ENCODE peak calls at places on chromosome 20, in five cellular contexts. I is H9, Q is mesenchymal stem cell, V is trophoblast cell, B is H1. P is an unnamed sample.

GRCh38 chr20:63500902-63501817 is 2.3 kb upstream of the EEF1A2 start:
- DNase-seq in I (no peak), Q (no peak), V (no peak), B (peak), P (no peak)

GRCh38 chr20:57393321-57394086 is 2.3 kb downstream of the RBM38 start:
- DNase-seq in I (no peak), Q (no peak), V (peak), B (no peak), P (no peak)

GRCh38 chr20:47412073-47412472 is 55.6 kb upstream of the ZMYND8 start:
- DNase-seq in I (no peak), Q (no peak), V (no peak), B (no peak), P (no peak)

GRCh38 chr20:62571667-62572344 is 70.5 kb upstream of the SLCO4A1 start:
- DNase-seq in I (peak), Q (no peak), V (no peak), B (no peak), P (no peak)

GRCh38 chr20:1160496-1160895 is 24.3 kb downstream of the TMEM74B start:
- DNase-seq in I (no peak), Q (no peak), V (no peak), B (no peak), P (no peak)

GRCh38 chr20:47907031-47907670 is 121.9 kb upstream of the SULF2 start:
- DNase-seq in I (no peak), Q (no peak), V (no peak), B (no peak), P (no peak)

GRCh38 chr20:64091762-64092161 is 7.6 kb upstream of the LKAAEAR1 start:
- DNase-seq in I (peak), Q (no peak), V (no peak), B (no peak), P (no peak)

GRCh38 chr20:53805895-53806384 is 212.3 kb upstream of the ZNF217 start:
- DNase-seq in I (no peak), Q (peak), V (peak), B (no peak), P (no peak)

GRCh38 chr20:48380661-48381060 is 447.1 kb downstream of the PREX1 start:
- DNase-seq in I (no peak), Q (no peak), V (no peak), B (no peak), P (no peak)

GRCh38 chr20:32110173-32110704 is 725 bp downstream of the TM9SF4 start:
- DNase-seq in I (no peak), Q (no peak), V (no peak), B (no peak), P (no peak)

GRCh38 chr20:1402149-1402548 is 9.3 kb upstream of the FKBP1A start:
- DNase-seq in I (no peak), Q (peak), V (no peak), B (no peak), P (no peak)

GRCh38 chr20:61295726-61296628 is 43.9 kb downstream of the CDH4 start:
- DNase-seq in I (no peak), Q (no peak), V (no peak), B (peak), P (no peak)

GRCh38 chr20:12978613-12979495 is 29.9 kb upstream of the SPTLC3 start:
- DNase-seq in I (no peak), Q (no peak), V (no peak), B (no peak), P (no peak)

DNA sequence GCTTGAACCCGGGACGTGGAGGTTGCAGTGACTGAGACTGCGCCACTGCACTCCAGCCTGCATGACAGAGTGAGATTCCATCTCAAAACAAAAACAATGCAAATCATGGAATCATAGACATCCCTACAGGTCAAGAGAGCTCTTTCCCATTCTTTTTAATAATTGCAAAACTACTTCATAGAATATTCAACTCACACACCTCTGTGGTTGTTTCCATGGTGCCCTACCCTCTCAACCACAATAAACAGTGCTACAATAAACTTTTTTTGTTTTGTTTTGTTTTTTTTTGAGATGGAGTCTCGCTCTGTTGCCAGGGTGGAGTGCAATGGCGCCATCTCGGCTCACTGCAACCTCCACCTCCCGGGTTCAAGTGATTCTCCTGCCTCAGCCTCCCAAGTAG is 11.9 kb upstream of the ADNP start:
- DNase-seq in I (no peak), Q (no peak), V (peak), B (no peak), P (no peak)
- H2BK12ac ChIP-seq in I (no peak), Q (no peak), V (no peak), B (no peak), P (no peak)

GRCh38 chr20:44245977-44246376 is 1.1 kb upstream of the GDAP1L1 start:
- DNase-seq in I (no peak), Q (no peak), V (no peak), B (no peak), P (no peak)
- H2BK12ac ChIP-seq in I (no peak), Q (no peak), V (no peak), B (no peak), P (no peak)

DNA sequence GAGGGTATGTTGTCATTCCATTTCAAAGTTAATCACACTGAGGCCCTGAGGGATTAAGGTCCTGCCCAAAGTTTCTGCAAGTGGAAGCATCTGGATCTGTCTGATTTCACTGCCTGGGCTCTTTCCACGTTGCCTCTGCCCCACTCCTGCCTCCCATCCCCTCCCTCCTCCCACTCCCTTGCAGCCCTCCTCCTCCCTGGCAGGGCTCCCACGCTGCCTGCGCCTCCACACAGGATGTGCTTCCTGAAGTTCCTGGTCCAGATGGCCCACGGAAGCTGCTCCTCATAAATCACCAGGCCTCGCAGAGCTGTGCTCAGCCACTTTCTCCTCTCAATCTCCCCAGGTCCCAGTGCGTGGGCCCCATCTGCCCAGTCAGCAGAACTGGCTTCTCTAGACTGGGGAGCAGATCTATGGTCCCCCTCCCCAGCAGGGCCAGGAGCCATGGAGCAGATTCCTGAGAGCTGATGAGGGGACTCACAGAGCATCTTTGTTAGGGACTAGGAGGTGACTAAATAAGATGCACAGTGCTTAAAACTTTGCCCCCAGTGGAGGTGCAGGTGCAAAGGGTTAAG is 65.4 kb upstream of the MAFB start:
- DNase-seq in I (no peak), Q (peak), V (no peak), B (no peak), P (no peak)
- H2BK12ac ChIP-seq in I (no peak), Q (no peak), V (no peak), B (no peak), P (no peak)

GRCh38 chr20:59159091-59159821 is 4.4 kb upstream of the ZNF831 start:
- DNase-seq in I (peak), Q (no peak), V (no peak), B (peak), P (no peak)
- H2BK12ac ChIP-seq in I (no peak), Q (no peak), V (no peak), B (no peak), P (no peak)

GRCh38 chr20:17660667-17661066 is 21.4 kb downstream of the RRBP1 start:
- DNase-seq in I (no peak), Q (no peak), V (no peak), B (no peak), P (no peak)
- H2BK12ac ChIP-seq in I (no peak), Q (no peak), V (no peak), B (no peak), P (no peak)

GRCh38 chr20:43530321-43531090 is 23.0 kb downstream of the L3MBTL1 start:
- DNase-seq in I (no peak), Q (no peak), V (peak), B (no peak), P (no peak)

GRCh38 chr20:43529457-43530153 is 22.1 kb downstream of the L3MBTL1 start:
- DNase-seq in I (no peak), Q (no peak), V (no peak), B (no peak), P (no peak)

GRCh38 chr20:43533060-43533459 is 25.6 kb downstream of the L3MBTL1 start:
- DNase-seq in I (no peak), Q (no peak), V (peak), B (no peak), P (no peak)

GRCh38 chr20:43532416-43533055 is 25.0 kb downstream of the L3MBTL1 start:
- DNase-seq in I (no peak), Q (no peak), V (peak), B (no peak), P (no peak)

GRCh38 chr20:43531091-43531443 is 23.6 kb downstream of the L3MBTL1 start:
- DNase-seq in I (no peak), Q (no peak), V (no peak), B (no peak), P (no peak)
- H2BK12ac ChIP-seq in I (no peak), Q (no peak), V (no peak), B (no peak), P (no peak)

GRCh38 chr20:17837179-17837578 is 131.4 kb downstream of the SNX5 start:
- DNase-seq in I (no peak), Q (no peak), V (no peak), B (no peak), P (no peak)
- H2BK12ac ChIP-seq in I (no peak), Q (no peak), V (no peak), B (peak), P (no peak)

GRCh38 chr20:33693274-33693673 is 7.1 kb upstream of the E2F1 start:
- DNase-seq in I (no peak), Q (no peak), V (no peak), B (no peak), P (no peak)

GRCh38 chr20:33697129-33697528 is 10.9 kb upstream of the E2F1 start:
- DNase-seq in I (no peak), Q (no peak), V (no peak), B (no peak), P (no peak)

GRCh38 chr20:33693741-33694645 is 7.8 kb upstream of the E2F1 start:
- DNase-seq in I (no peak), Q (no peak), V (no peak), B (peak), P (no peak)

GRCh38 chr20:33694666-33695065 is 8.5 kb upstream of the E2F1 start:
- DNase-seq in I (no peak), Q (no peak), V (no peak), B (no peak), P (no peak)

DNA sequence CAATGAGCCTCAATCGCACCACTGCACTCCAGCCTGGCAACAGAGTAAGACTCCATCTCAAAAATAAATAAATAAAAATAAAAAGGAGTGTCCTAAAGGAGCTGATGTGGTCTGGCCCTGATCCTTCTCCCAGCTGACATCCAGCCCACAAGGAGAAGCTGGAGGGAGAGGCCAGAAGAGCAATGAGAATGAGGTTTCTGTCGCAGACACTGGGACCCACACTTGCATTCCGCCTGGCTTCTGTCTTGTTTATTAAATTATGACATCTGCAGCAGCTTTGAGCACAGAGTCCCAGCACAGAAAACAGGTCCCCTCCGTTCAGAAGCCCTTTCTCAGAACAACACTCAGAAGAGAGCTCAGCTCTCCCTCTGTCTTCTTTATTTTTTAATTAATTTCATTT is 10.3 kb upstream of the E2F1 start:
- DNase-seq in I (no peak), Q (no peak), V (no peak), B (no peak), P (no peak)
- H2BK12ac ChIP-seq in I (no peak), Q (no peak), V (no peak), B (no peak), P (no peak)

P was measured in neuronal stem cell.